ENCODE peak calls at places on chromosomes 6 and 20, in seven cellular contexts. J is A549, S is stromal cell of bone marrow, D is epithelial cell of prostate, N is fibroblast of lung, B is COR-L47, L is cardiac fibroblast. Y is an unnamed sample.

GRCh38 chr6:158465747-158466146 is 94.1 kb upstream of the TMEM181 start:
- DNase-seq in J (no peak), S (no peak), D (no peak), N (no peak), B (no peak), L (no peak), Y (no peak)

GRCh38 chr20:63625771-63626423 is 1.0 kb downstream of the GMEB2 start:
- DNase-seq in J (no peak), S (no peak), D (no peak), N (peak; percentile 51), B (no peak), L (peak; percentile 25), Y (no peak)

GRCh38 chr6:154638369-154638768 is 94.8 kb upstream of the SCAF8 start:
- DNase-seq in J (no peak), S (no peak), D (no peak), N (peak; percentile 85), B (no peak), L (peak; percentile 20), Y (no peak)

GRCh38 chr6:3630258-3630828 is 121.2 kb downstream of the PXDC1 start:
- DNase-seq in J (no peak), S (no peak), D (no peak), N (no peak), B (no peak), L (no peak), Y (no peak)

GRCh38 chr6:54988576-54988975 is 142.0 kb downstream of the FAM83B start:
- DNase-seq in J (no peak), S (no peak), D (no peak), N (peak; percentile 13), B (no peak), L (no peak), Y (no peak)

GRCh38 chr6:143449731-143450452 is 603 bp downstream of the ADAT2 start:
- DNase-seq in J (no peak), S (peak; percentile 9), D (no peak), N (peak; percentile 38), B (no peak), L (peak; percentile 53), Y (no peak)

GRCh38 chr6:170019259-170020040 is 268.0 kb downstream of the ERMARD start:
- DNase-seq in J (no peak), S (no peak), D (no peak), N (no peak), B (no peak), L (no peak), Y (no peak)

GRCh38 chr6:39664173-39664572 is 61.0 kb downstream of the KIF6 start:
- DNase-seq in J (no peak), S (no peak), D (no peak), N (no peak), B (no peak), L (no peak), Y (no peak)

GRCh38 chr6:121961726-121962125 is 437.7 kb upstream of the HSF2 start:
- DNase-seq in J (no peak), S (no peak), D (no peak), N (no peak), B (no peak), L (no peak), Y (no peak)

GRCh38 chr6:73898599-73898998 is 202.6 kb downstream of the CD109 start:
- DNase-seq in J (no peak), S (no peak), D (no peak), N (no peak), B (no peak), L (peak; percentile 43), Y (no peak)

GRCh38 chr6:14231071-14231483 is 113.5 kb downstream of the CD83 start:
- DNase-seq in J (no peak), S (no peak), D (no peak), N (no peak), B (no peak), L (no peak), Y (no peak)

GRCh38 chr6:13045676-13046075 is 282.7 kb downstream of the TBC1D7 start:
- DNase-seq in J (no peak), S (no peak), D (no peak), N (no peak), B (no peak), L (no peak), Y (no peak)

GRCh38 chr6:24761193-24761835 is 13.4 kb upstream of the GMNN start:
- DNase-seq in J (no peak), S (no peak), D (no peak), N (no peak), B (no peak), L (no peak), Y (no peak)

GRCh38 chr6:29908710-29909109 is 33.6 kb upstream of the HLA-A start:
- DNase-seq in J (no peak), S (no peak), D (no peak), N (no peak), B (no peak), L (no peak), Y (no peak)

GRCh38 chr6:107800564-107801164 is 23.4 kb downstream of the SCML4 start:
- DNase-seq in J (no peak), S (no peak), D (no peak), N (no peak), B (no peak), L (no peak), Y (no peak)

GRCh38 chr20:49452011-49452482 is 30.4 kb downstream of the KCNB1 start:
- DNase-seq in J (no peak), S (no peak), D (no peak), N (peak; percentile 12), B (no peak), L (peak; percentile 47), Y (no peak)

GRCh38 chr6:157822221-157823000 is 635 bp upstream of the SNX9 start:
- DNase-seq in J (peak; percentile 12), S (no peak), D (no peak), N (no peak), B (no peak), L (peak; percentile 20), Y (no peak)

GRCh38 chr6:43215066-43215465 is 14.2 kb downstream of the DNPH1 start:
- DNase-seq in J (no peak), S (no peak), D (no peak), N (no peak), B (no peak), L (no peak), Y (no peak)

GRCh38 chr6:3835055-3835731 is 14.0 kb upstream of the FAM50B start:
- DNase-seq in J (no peak), S (peak; percentile 89), D (no peak), N (no peak), B (no peak), L (peak; percentile 34), Y (no peak)

GRCh38 chr6:107704377-107705013 is 119.6 kb downstream of the SCML4 start:
- DNase-seq in J (peak; percentile 9), S (no peak), D (no peak), N (peak; percentile 31), B (no peak), L (peak; percentile 79), Y (peak; percentile 45)

GRCh38 chr20:24149881-24150307 is 161.3 kb upstream of the GGTLC1 start:
- DNase-seq in J (peak; percentile 25), S (no peak), D (no peak), N (no peak), B (no peak), L (no peak), Y (no peak)

GRCh38 chr20:34965051-34965450 is 9.4 kb downstream of the MYH7B start:
- DNase-seq in J (no peak), S (no peak), D (no peak), N (no peak), B (no peak), L (no peak), Y (no peak)

GRCh38 chr6:143337201-143337949 is 113.1 kb downstream of the ADAT2 start:
- DNase-seq in J (no peak), S (no peak), D (no peak), N (no peak), B (peak; percentile 7), L (peak; percentile 30), Y (no peak)